ENCODE peak calls at places on chromosomes 7 and 10, in four cellular contexts. T is B cell; D is stimulated activated CD4-positive, alpha-beta T cell treated with anti-CD3 and anti-CD28 coated beads, Interleukin-4, amount 100 ng/mL, for 24 hours; Z is neural progenitor cell. M is an unnamed sample.

GRCh38 chr10:14240253-14241189 is 90.2 kb downstream of the FRMD4A start:
- DNase-seq in D (peak), T (no peak), Z (peak), M (no peak)

GRCh38 chr7:138752568-138753518 is 45.0 kb upstream of the TMEM213 start:
- DNase-seq in D (peak), Z (peak), T (peak), M (peak)

GRCh38 chr7:38102486-38102885 is 75.6 kb upstream of the STARD3NL start:
- DNase-seq in Z (no peak), T (no peak), D (no peak), M (no peak)

GRCh38 chr10:110651044-110651958 is 7.2 kb downstream of the RBM20 start:
- DNase-seq in T (no peak), D (no peak), Z (no peak), M (peak)

GRCh38 chr10:132746801-132747625 is 38.9 kb downstream of the NKX6-2 start:
- DNase-seq in Z (peak), D (no peak), T (no peak), M (no peak)

GRCh38 chr7:54653905-54654304 is 105.1 kb downstream of the SEC61G start:
- DNase-seq in T (no peak), Z (no peak), D (no peak), M (no peak)

GRCh38 chr10:28681345-28681763 is 4.0 kb downstream of the BAMBI start:
- DNase-seq in T (no peak), Z (no peak), D (no peak), M (no peak)

GRCh38 chr7:147298611-147299043 is 1182.0 kb downstream of the CNTNAP2 start:
- DNase-seq in D (no peak), Z (no peak), T (no peak), M (no peak)

GRCh38 chr10:47370878-47371277 is 13.2 kb downstream of the ZNF488 start:
- DNase-seq in T (no peak), Z (no peak), D (no peak), M (peak)

GRCh38 chr7:150855476-150856302 is 3.4 kb downstream of the AOC1 start:
- DNase-seq in D (no peak), Z (no peak), T (no peak), M (no peak)

GRCh38 chr7:20561466-20561865 is 54.0 kb upstream of the ABCB5 start:
- DNase-seq in D (no peak), Z (no peak), T (no peak), M (no peak)

GRCh38 chr10:48237856-48238250 is 36.6 kb downstream of the FRMPD2 start:
- DNase-seq in D (no peak), Z (no peak), T (no peak), M (no peak)

GRCh38 chr7:141701489-141702046 is 398 bp downstream of the DENND11 start:
- DNase-seq in Z (peak), T (peak), D (peak), M (peak)

GRCh38 chr10:103682042-103682441 is 173.3 kb downstream of the SH3PXD2A start:
- DNase-seq in D (no peak), Z (no peak), T (no peak), M (no peak)

GRCh38 chr7:34869016-34869415 is 168.3 kb downstream of the DPY19L1 start:
- DNase-seq in D (no peak), Z (no peak), T (no peak), M (no peak)

GRCh38 chr7:3244241-3244814 is 56.7 kb upstream of the SDK1 start:
- DNase-seq in D (no peak), Z (no peak), T (no peak), M (no peak)

GRCh38 chr10:14958872-14959220 is 342 bp upstream of the MEIG1 start:
- DNase-seq in T (no peak), Z (no peak), D (no peak), M (no peak)

GRCh38 chr7:66741706-66742053 is 1.1 kb downstream of the RABGEF1 start:
- DNase-seq in D (no peak), Z (peak), T (no peak), M (no peak)

GRCh38 chr7:81925530-81925929 is 155.7 kb upstream of the HGF start:
- DNase-seq in T (no peak), Z (no peak), D (no peak), M (no peak)

GRCh38 chr7:46515844-46516590 is 594.9 kb upstream of the IGFBP3 start:
- DNase-seq in D (no peak), T (no peak), Z (no peak), M (no peak)

GRCh38 chr7:7808156-7808555 is 89.7 kb upstream of the RPA3 start:
- DNase-seq in Z (no peak), T (no peak), D (no peak), M (no peak)

GRCh38 chr10:27741173-27742091 is 4.2 kb downstream of the MKX start:
- DNase-seq in Z (peak), T (peak), D (peak), M (peak)

GRCh38 chr10:62885656-62886461 is 69.7 kb upstream of the EGR2 start:
- DNase-seq in D (no peak), T (no peak), Z (no peak), M (no peak)

GRCh38 chr7:73892003-73892975 is 31.3 kb downstream of the TMEM270 start:
- DNase-seq in Z (no peak), D (no peak), T (no peak), M (no peak)

M was measured in activated CD4-positive, alpha-beta memory T cell treated with anti-CD3 and anti-CD28 coated beads, Interleukin-2, amount 10 ng/mL, durations not matched to agents 7 days and 5 days.